ENCODE peak calls at places on chromosomes 13 and 19, in five cellular contexts. E is stimulated activated CD4-positive, alpha-beta T cell treated with anti-CD3 and anti-CD28 coated beads, Interleukin-4, amount 100 ng/mL, for 48 hours; V is cardiac fibroblast; N is immature natural killer cell; X is hippocampal formation. T is an unnamed sample.

GRCh38 chr13:86567119-86567518 is 767.9 kb upstream of the SLITRK6 start:
- DNase-seq in E (no peak), V (no peak), N (no peak), X (no peak), T (no peak)

GRCh38 chr19:19259741-19260140 is 13.4 kb downstream of the TM6SF2 start:
- DNase-seq in E (no peak), V (peak; percentile 55), N (no peak), X (peak; percentile 2), T (no peak)

GRCh38 chr19:22144394-22144793 is 52.4 kb downstream of the ZNF676 start:
- DNase-seq in E (no peak), V (peak; percentile 35), N (no peak), X (no peak), T (no peak)

GRCh38 chr19:55111238-55111831 is 6.1 kb downstream of the PPP1R12C start:
- DNase-seq in E (no peak), V (no peak), N (no peak), X (no peak), T (no peak)

GRCh38 chr19:18434411-18435184 is 3.3 kb downstream of the ISYNA1 start:
- DNase-seq in E (no peak), V (no peak), N (no peak), X (no peak), T (no peak)

GRCh38 chr13:93775507-93776108 is 549.0 kb downstream of the GPC6 start:
- DNase-seq in E (no peak), V (peak; percentile 79), N (no peak), X (no peak), T (no peak)

GRCh38 chr13:36261976-36262375 is 35.6 kb downstream of the CCDC169 start:
- DNase-seq in E (no peak), V (peak; percentile 73), N (no peak), X (no peak), T (no peak)

GRCh38 chr13:105334211-105334610 is 1201.3 kb downstream of the EFNB2 start:
- DNase-seq in E (no peak), V (peak; percentile 69), N (no peak), X (no peak), T (no peak)

GRCh38 chr19:35261356-35262100 is 7.2 kb upstream of the USF2 start:
- DNase-seq in E (no peak), V (no peak), N (no peak), X (no peak), T (peak; percentile 29)